ENCODE peak calls at places on chromosomes 2 and 18, in five cellular contexts. One of them, this sample, is unnamed.
A peak's percentile ranks its signal among the peaks of the same experiment; 100 is the strongest.

GRCh38 chr2:45912109-45912508 is 260.6 kb downstream of the PRKCE start:
- DNase-seq in GM23338: no peak
- DNase-seq in HepG2: peak; percentile 87
- DNase-seq in K562: no peak
- DNase-seq in GM12878: no peak
- DNase-seq in this sample: no peak

GRCh38 chr2:43239981-43240761 is 13.8 kb upstream of the ZFP36L2 start:
- DNase-seq in GM23338: peak; percentile 67
- DNase-seq in HepG2: no peak
- DNase-seq in K562: no peak
- DNase-seq in GM12878: no peak
- DNase-seq in this sample: peak; percentile 28

GRCh38 chr2:55031505-55031904 is 18.7 kb downstream of the RTN4 start:
- DNase-seq in HepG2: no peak
- DNase-seq in GM23338: no peak
- DNase-seq in GM12878: no peak
- DNase-seq in K562: no peak
- DNase-seq in this sample: no peak

GRCh38 chr2:100141906-100142305 is 484 bp downstream of the AFF3 start:
- DNase-seq in HepG2: no peak
- DNase-seq in GM12878: no peak
- DNase-seq in K562: no peak
- DNase-seq in GM23338: no peak
- DNase-seq in this sample: no peak

GRCh38 chr2:83851066-83851465 is 608.0 kb downstream of the SUCLG1 start:
- DNase-seq in GM23338: no peak
- DNase-seq in GM12878: no peak
- DNase-seq in HepG2: no peak
- DNase-seq in K562: no peak
- DNase-seq in this sample: no peak

GRCh38 chr18:78521744-78522143 is 457.9 kb upstream of the SALL3 start:
- DNase-seq in GM23338: no peak
- DNase-seq in K562: no peak
- DNase-seq in HepG2: no peak
- DNase-seq in GM12878: no peak
- DNase-seq in this sample: no peak

GRCh38 chr2:109129921-109130725 is 1.1 kb downstream of the SH3RF3 start:
- DNase-seq in HepG2: no peak
- DNase-seq in K562: no peak
- DNase-seq in GM23338: peak; percentile 34
- DNase-seq in GM12878: no peak
- DNase-seq in this sample: no peak

GRCh38 chr2:153165021-153165420 is 313.5 kb downstream of the RPRM start:
- DNase-seq in K562: no peak
- DNase-seq in GM12878: no peak
- DNase-seq in GM23338: no peak
- DNase-seq in HepG2: no peak
- DNase-seq in this sample: no peak

GRCh38 chr2:233049194-233049761 is 10.9 kb upstream of the INPP5D start:
- DNase-seq in HepG2: no peak
- DNase-seq in K562: no peak
- DNase-seq in GM23338: no peak
- DNase-seq in GM12878: no peak
- DNase-seq in this sample: no peak

GRCh38 chr2:236215196-236215595 is 47.0 kb upstream of the GBX2 start:
- DNase-seq in GM12878: no peak
- DNase-seq in K562: no peak
- DNase-seq in GM23338: no peak
- DNase-seq in HepG2: no peak
- DNase-seq in this sample: no peak

GRCh38 chr2:216698895-216699294 is 3.5 kb upstream of the IGFBP5 start:
- DNase-seq in GM12878: no peak
- DNase-seq in HepG2: peak; percentile 61
- DNase-seq in K562: peak; percentile 50
- DNase-seq in GM23338: peak; percentile 89
- DNase-seq in this sample: peak; percentile 63

GRCh38 chr2:71551631-71551915 is 98.2 kb downstream of the DYSF start:
- DNase-seq in HepG2: no peak
- DNase-seq in K562: no peak
- DNase-seq in GM12878: no peak
- DNase-seq in GM23338: no peak
- DNase-seq in this sample: no peak

GRCh38 chr18:69580107-69580506 is 179.4 kb downstream of the DOK6 start:
- DNase-seq in GM12878: peak; percentile 5
- DNase-seq in HepG2: peak; percentile 1
- DNase-seq in GM23338: peak; percentile 28
- DNase-seq in K562: no peak
- DNase-seq in this sample: no peak

GRCh38 chr2:12903272-12903671 is 186.5 kb downstream of the TRIB2 start:
- DNase-seq in GM23338: no peak
- DNase-seq in GM12878: no peak
- DNase-seq in K562: no peak
- DNase-seq in HepG2: no peak
- DNase-seq in this sample: no peak

GRCh38 chr2:237924164-237924534 is 42.7 kb upstream of the UBE2F start:
- DNase-seq in GM23338: no peak
- DNase-seq in K562: no peak
- DNase-seq in HepG2: no peak
- DNase-seq in GM12878: no peak
- DNase-seq in this sample: no peak

GRCh38 chr2:148928395-148928794 is 53.4 kb downstream of the KIF5C start:
- DNase-seq in GM23338: no peak
- DNase-seq in HepG2: no peak
- DNase-seq in K562: no peak
- DNase-seq in GM12878: no peak
- DNase-seq in this sample: no peak

GRCh38 chr2:96870631-96871255 is 863 bp upstream of the SEMA4C start:
- DNase-seq in K562: peak; percentile 71
- DNase-seq in HepG2: no peak
- DNase-seq in GM12878: no peak
- DNase-seq in GM23338: peak; percentile 34
- DNase-seq in this sample: peak; percentile 31

DNA sequence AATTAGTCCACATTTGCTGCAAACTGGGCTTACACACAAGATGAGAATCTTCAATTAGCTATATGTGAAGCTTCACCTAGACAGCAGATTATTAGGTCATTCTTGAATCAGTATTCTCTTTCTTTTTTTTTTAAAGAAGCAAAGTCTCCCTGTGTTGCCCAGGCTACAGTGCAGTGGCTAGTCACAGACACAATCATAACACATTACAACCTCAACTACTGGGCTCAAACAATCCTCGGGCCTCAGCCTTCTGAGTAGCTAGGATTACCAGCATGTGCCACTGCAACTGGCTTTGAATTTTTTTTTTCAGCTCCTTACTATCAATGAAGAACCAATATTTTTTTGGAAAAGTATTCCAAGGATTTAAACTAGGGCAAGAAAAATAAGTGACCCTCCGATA is 30.4 kb downstream of the OLA1 start:
- DNase-seq in HepG2: no peak
- DNase-seq in GM23338: no peak
- DNase-seq in K562: no peak
- DNase-seq in GM12878: no peak
- DNase-seq in this sample: no peak
- TF ChIP-seq JUNB in HepG2: no peak
- TF ChIP-seq JUNB in GM23338: no peak
- TF ChIP-seq JUNB in K562: no peak
- TF ChIP-seq JUNB in GM12878: no peak
- TF ChIP-seq JUNB in this sample: no peak

DNA sequence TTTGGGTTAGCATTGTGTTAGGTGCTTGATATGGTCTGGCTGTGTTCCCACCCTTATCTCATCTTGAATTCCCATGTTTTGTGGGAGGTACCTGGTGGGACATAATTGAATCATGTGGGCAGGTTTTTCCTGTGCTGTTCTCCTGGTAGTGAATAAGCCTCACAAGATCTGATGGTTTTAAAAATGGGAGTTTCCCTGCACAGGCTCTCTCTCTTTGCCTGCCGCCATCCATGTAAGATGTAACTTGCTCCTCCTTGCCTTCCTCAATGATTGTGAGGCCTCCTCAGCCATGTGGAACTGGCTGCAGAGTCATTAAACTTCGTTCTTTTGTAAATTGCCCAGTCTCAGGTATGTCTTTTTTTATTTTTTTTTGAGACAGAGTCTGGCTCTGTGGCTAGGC is 2.8 kb downstream of the MSH2 start:
- DNase-seq in GM12878: no peak
- DNase-seq in HepG2: no peak
- DNase-seq in GM23338: no peak
- DNase-seq in K562: no peak
- DNase-seq in this sample: no peak
- TF ChIP-seq JUNB in GM12878: no peak
- TF ChIP-seq JUNB in HepG2: no peak
- TF ChIP-seq JUNB in GM23338: no peak
- TF ChIP-seq JUNB in K562: no peak
- TF ChIP-seq JUNB in this sample: no peak

GRCh38 chr2:230155359-230155758 is 64.4 kb downstream of the SP110 start:
- DNase-seq in K562: no peak
- DNase-seq in HepG2: no peak
- DNase-seq in GM23338: no peak
- DNase-seq in GM12878: no peak
- DNase-seq in this sample: no peak
- TF ChIP-seq JUNB in K562: no peak
- TF ChIP-seq JUNB in HepG2: no peak
- TF ChIP-seq JUNB in GM23338: no peak
- TF ChIP-seq JUNB in GM12878: no peak
- TF ChIP-seq JUNB in this sample: no peak

GRCh38 chr2:64212346-64212745 is 68.1 kb upstream of the PELI1 start:
- DNase-seq in GM12878: no peak
- DNase-seq in GM23338: no peak
- DNase-seq in K562: peak; percentile 54
- DNase-seq in HepG2: no peak
- DNase-seq in this sample: peak; percentile 17
- TF ChIP-seq JUNB in GM12878: no peak
- TF ChIP-seq JUNB in GM23338: no peak
- TF ChIP-seq JUNB in K562: no peak
- TF ChIP-seq JUNB in HepG2: no peak
- TF ChIP-seq JUNB in this sample: no peak

This sample was measured in A549.